ENCODE peak calls at places on chromosomes 6 and 20, in four cellular contexts. K, I, Y and C are unnamed samples.

GRCh38 chr20:48926816-48927215 is 5.3 kb downstream of the ARFGEF2 start:
- DNase-seq in K (no peak), I (no peak), Y (no peak), C (no peak)

GRCh38 chr20:18742841-18743240 is 70.7 kb upstream of the SCP2D1 start:
- DNase-seq in K (no peak), I (no peak), Y (no peak), C (no peak)

GRCh38 chr6:51949451-51949850 is 138.0 kb downstream of the PKHD1 start:
- DNase-seq in K (no peak), I (no peak), Y (no peak), C (no peak)

GRCh38 chr20:23629017-23629541 is 8.7 kb downstream of the CST3 start:
- DNase-seq in K (peak), I (no peak), Y (peak), C (peak)

GRCh38 chr6:168888786-168889345 is 364.8 kb downstream of the THBS2 start:
- DNase-seq in K (no peak), I (no peak), Y (no peak), C (no peak)

GRCh38 chr20:18314786-18315406 is 26.6 kb downstream of the ZNF133 start:
- DNase-seq in K (peak), I (no peak), Y (peak), C (no peak)

GRCh38 chr6:5590187-5590586 is 328.9 kb downstream of the FARS2 start:
- DNase-seq in K (no peak), I (no peak), Y (no peak), C (no peak)

GRCh38 chr6:2891768-2892170 is 11.3 kb downstream of the SERPINB9 start:
- DNase-seq in K (no peak), I (no peak), Y (no peak), C (no peak)

GRCh38 chr20:7123457-7123856 is 356.0 kb downstream of the BMP2 start:
- DNase-seq in K (no peak), I (no peak), Y (no peak), C (no peak)

GRCh38 chr6:158389188-158389919 is 77.1 kb downstream of the TULP4 start:
- DNase-seq in K (no peak), I (no peak), Y (no peak), C (no peak)